ENCODE peak calls at places on chromosome 4, in four cellular contexts. O is PC-3, H is HCT116, F is GM23248. S is an unnamed sample.

GRCh38 chr4:186190456-186191265 is 706 bp upstream of the CYP4V2 start:
- DNase-seq in F (peak; percentile 45), O (no peak), H (no peak), S (peak; percentile 68)

GRCh38 chr4:143140696-143141095 is 44.0 kb upstream of the USP38 start:
- DNase-seq in O (no peak), F (no peak), H (no peak), S (no peak)

GRCh38 chr4:170193496-170193895 is 103.7 kb upstream of the AADAT start:
- DNase-seq in H (no peak), F (no peak), O (peak; percentile 53), S (no peak)

GRCh38 chr4:166723532-166724140 is 510.7 kb downstream of the SPOCK3 start:
- DNase-seq in H (no peak), O (no peak), F (no peak), S (no peak)

GRCh38 chr4:176547005-176547404 is 227.2 kb downstream of the SPCS3 start:
- DNase-seq in F (peak; percentile 14), O (no peak), H (no peak), S (no peak)

GRCh38 chr4:2367626-2368025 is 50.8 kb downstream of the ZFYVE28 start:
- DNase-seq in F (no peak), O (no peak), H (no peak), S (no peak)

GRCh38 chr4:7189066-7189465 is 3.3 kb upstream of the SORCS2 start:
- DNase-seq in H (no peak), O (no peak), F (no peak), S (no peak)

GRCh38 chr4:153403761-153404160 is 59.3 kb downstream of the MND1 start:
- DNase-seq in O (no peak), H (no peak), F (peak; percentile 16), S (no peak)

GRCh38 chr4:92265066-92265465 is 38.7 kb upstream of the GRID2 start:
- DNase-seq in H (no peak), O (no peak), F (no peak), S (no peak)

GRCh38 chr4:24840826-24841587 is 45.6 kb downstream of the SOD3 start:
- DNase-seq in H (no peak), F (no peak), O (peak; percentile 83), S (no peak)

GRCh38 chr4:187276786-187277408 is 553.2 kb upstream of the FAT1 start:
- DNase-seq in F (peak; percentile 7), O (peak; percentile 43), H (no peak), S (no peak)

GRCh38 chr4:25704516-25704915 is 48.9 kb downstream of the SLC34A2 start:
- DNase-seq in O (no peak), H (no peak), F (no peak), S (no peak)

GRCh38 chr4:20982544-20982943 is 282.3 kb downstream of the PACRGL start:
- DNase-seq in H (no peak), F (no peak), O (no peak), S (no peak)

GRCh38 chr4:130478406-130478805 is 1382.5 kb downstream of the C4orf33 start:
- DNase-seq in O (no peak), F (peak; percentile 37), H (no peak), S (no peak)

GRCh38 chr4:11732155-11732554 is 303.5 kb upstream of the HS3ST1 start:
- DNase-seq in F (no peak), H (no peak), O (no peak), S (no peak)

GRCh38 chr4:101287332-101287731 is 60.0 kb downstream of the PPP3CA start:
- DNase-seq in O (no peak), H (no peak), F (no peak), S (no peak)

GRCh38 chr4:108849611-108850406 is 87.0 kb upstream of the ETNPPL start:
- DNase-seq in O (peak; percentile 78), F (peak; percentile 79), H (no peak), S (no peak)

GRCh38 chr4:1534076-1534872 is 128.0 kb upstream of the NKX1-1 start:
- DNase-seq in O (no peak), H (no peak), F (no peak), S (no peak)

GRCh38 chr4:143184217-143184502 is 557 bp upstream of the USP38 start:
- DNase-seq in O (no peak), H (no peak), F (no peak), S (no peak)

GRCh38 chr4:113524096-113524495 is 237.4 kb downstream of the CAMK2D start:
- DNase-seq in F (no peak), O (no peak), H (no peak), S (no peak)

GRCh38 chr4:122584517-122584916 is 36.3 kb downstream of the IL21 start:
- DNase-seq in O (peak; percentile 64), H (no peak), F (peak; percentile 92), S (peak; percentile 31)

GRCh38 chr4:76984788-76985211 is 35.2 kb downstream of the SEPTIN11 start:
- DNase-seq in H (no peak), F (peak; percentile 99), O (peak; percentile 61), S (no peak)

GRCh38 chr4:142404191-142404611 is 441.9 kb downstream of the INPP4B start:
- DNase-seq in H (peak; percentile 82), F (peak; percentile 95), O (peak; percentile 87), S (no peak)

GRCh38 chr4:169668069-169668721 is 47.8 kb downstream of the CLCN3 start:
- DNase-seq in O (no peak), F (no peak), H (no peak), S (no peak)

GRCh38 chr4:15354790-15355418 is 72.9 kb upstream of the C1QTNF7 start:
- DNase-seq in F (no peak), O (no peak), H (no peak), S (no peak)

GRCh38 chr4:69910016-69910782 is 20.7 kb upstream of the CSN1S1 start:
- DNase-seq in F (peak; percentile 80), H (no peak), O (no peak), S (no peak)

GRCh38 chr4:6641164-6641970 is 882 bp downstream of the MRFAP1 start:
- DNase-seq in H (no peak), O (peak; percentile 13), F (peak; percentile 87), S (peak; percentile 81)

DNA sequence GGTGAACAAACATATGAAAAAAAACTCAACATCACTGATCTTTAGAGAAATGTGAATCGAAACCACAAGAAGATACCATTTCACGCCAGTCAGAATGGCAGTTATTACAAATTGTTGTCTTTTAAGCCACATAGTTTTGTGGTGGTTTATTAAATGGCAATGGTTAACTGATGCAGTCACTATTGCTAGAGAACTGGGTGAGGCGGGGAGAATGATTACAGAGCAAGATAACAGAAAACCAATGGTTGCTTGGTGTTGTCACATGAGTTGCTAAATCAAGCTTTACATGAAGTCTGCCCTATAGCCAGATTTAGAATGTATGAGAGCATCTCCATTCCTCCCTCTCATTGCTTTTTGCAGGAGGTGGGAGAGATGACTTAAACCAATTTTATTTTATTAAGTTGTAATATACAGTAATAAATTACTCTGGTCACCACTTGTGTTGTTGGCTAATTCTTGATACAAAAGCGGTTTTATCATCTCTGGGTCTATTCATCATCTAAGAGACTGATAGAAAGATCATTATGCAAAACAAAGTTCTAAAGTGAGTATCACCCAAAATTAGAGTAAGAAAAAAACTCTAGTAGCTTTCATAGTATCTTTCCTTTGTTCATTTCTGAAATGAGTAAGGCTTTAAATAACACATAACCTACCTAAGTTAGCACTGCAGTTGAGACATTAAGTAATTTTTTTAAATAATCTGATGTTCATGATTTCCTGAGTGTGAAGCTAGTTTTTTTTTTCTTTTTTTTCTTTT is 859.5 kb downstream of the STIM2 start:
- DNase-seq in H (no peak), O (no peak), F (no peak), S (no peak)
- H3K4me2 ChIP-seq in H (no peak overlapping the region), O (no peak overlapping the region), F (no peak overlapping the region), S (no peak overlapping the region)

GRCh38 chr4:57320880-57321279 is 210.7 kb upstream of the IGFBP7 start:
- DNase-seq in H (no peak), F (no peak), O (no peak), S (no peak)
- H3K9me2 ChIP-seq in H (no peaks in the 10 kb centered on the region), F (no peaks in the 10 kb centered on the region), O (no peaks in the 10 kb centered on the region), S (no peaks in the 10 kb centered on the region)

DNA sequence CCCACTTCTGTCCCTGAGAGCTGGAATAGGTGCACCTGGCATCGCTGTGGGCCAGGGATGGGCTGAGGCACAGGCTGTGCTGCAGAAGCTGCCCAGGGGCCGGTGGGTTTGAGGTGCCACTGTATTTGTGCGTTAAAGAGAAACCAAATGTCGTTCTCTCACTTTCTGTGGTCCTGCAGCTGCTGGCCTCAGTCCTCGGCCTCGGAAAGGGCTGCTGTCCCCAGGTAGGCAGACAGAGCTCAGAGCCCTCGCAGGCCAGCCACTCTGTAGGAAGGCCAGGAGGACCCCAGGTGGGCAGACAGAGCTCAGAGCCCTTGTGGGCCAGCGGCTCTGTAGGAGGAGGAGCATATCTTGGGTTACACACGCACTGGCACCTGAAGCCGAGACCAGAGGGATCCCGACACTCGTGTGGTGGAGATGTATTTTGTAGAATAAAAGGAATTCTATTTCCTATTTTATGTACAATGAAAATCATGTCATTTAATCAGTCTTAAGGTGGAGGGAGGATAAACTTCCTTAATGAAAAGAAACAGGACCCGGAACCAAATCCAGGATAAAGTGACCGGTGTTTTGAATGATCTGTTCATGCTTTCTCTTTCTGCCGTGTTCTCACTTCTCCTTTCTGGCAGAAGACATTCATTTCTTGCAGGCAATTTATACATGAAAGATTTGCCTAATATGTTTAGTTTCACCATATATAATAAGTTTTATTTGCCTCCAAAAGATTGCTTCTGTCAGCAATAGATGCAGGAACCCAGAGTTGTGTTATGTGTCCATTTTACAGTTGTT is 54.4 kb upstream of the HGFAC start:
- DNase-seq in O (no peak), H (no peak), F (no peak), S (peak; percentile 59)
- H3K9ac ChIP-seq in O (peak overlapping the region; percentile 79), H (no peak overlapping the region), F (peak overlapping the region; percentile 89), S (peak overlapping the region; percentile 9)

GRCh38 chr4:84058201-84058600 is 440.9 kb downstream of the NKX6-1 start:
- DNase-seq in H (no peak), F (no peak), O (no peak), S (no peak)

GRCh38 chr4:84069119-84069518 is 430.0 kb downstream of the NKX6-1 start:
- DNase-seq in F (no peak), H (no peak), O (no peak), S (no peak)

GRCh38 chr4:84063618-84064017 is 435.5 kb downstream of the NKX6-1 start:
- DNase-seq in F (no peak), H (no peak), O (no peak), S (no peak)
- H3K4me2 ChIP-seq in F (no peak overlapping the region), H (no peak overlapping the region), O (no peak overlapping the region), S (no peak overlapping the region)

DNA sequence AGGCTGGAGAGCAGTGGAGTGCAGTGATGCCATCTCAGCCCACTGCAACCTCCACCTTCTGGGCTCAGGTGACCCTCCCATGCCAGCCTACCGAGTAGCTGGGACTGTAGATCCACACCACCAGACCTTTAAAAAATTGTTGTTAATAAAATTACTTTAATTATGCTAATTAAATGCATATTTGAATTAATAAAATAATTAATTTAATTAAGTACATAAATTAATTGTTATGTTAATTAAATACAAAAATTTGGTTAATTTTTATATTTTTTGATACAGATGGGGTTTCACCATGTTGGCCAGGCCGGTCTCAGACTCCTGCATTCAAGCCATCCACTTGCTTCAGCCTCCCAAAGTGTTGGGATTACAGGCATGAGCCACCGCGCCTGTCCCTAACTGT is 12.6 kb upstream of the RAPGEF2 start:
- DNase-seq in O (no peak), H (no peak), F (no peak), S (no peak)
- H3K9me2 ChIP-seq in O (no peaks in the 10 kb centered on the region), H (no peaks in the 10 kb centered on the region), F (no peaks in the 10 kb centered on the region), S (no peaks in the 10 kb centered on the region)